ENCODE peak calls at places on chromosomes 7 and 10, in four cellular contexts. L is IMR-90, C is H9, F is H1. J is an unnamed sample.

GRCh38 chr10:61398730-61399129 is 54.5 kb downstream of the TMEM26 start:
- DNase-seq in L (peak; percentile 12), C (no peak), F (no peak), J (no peak)

GRCh38 chr10:79155301-79156081 is 86.7 kb downstream of the ZMIZ1 start:
- DNase-seq in L (peak; percentile 60), C (no peak), F (no peak), J (peak; percentile 56)

GRCh38 chr10:133006202-133006601 is 63.8 kb upstream of the CFAP46 start:
- DNase-seq in L (no peak), C (no peak), F (no peak), J (no peak)

GRCh38 chr10:6701289-6701688 is 121.2 kb upstream of the PRKCQ start:
- DNase-seq in L (no peak), C (peak; percentile 52), F (no peak), J (peak; percentile 32)

GRCh38 chr10:132062641-132063390 is 2.9 kb upstream of the JAKMIP3 start:
- DNase-seq in L (no peak), C (no peak), F (no peak), J (no peak)

GRCh38 chr7:68425377-68425776 is 1172.9 kb upstream of the AUTS2 start:
- DNase-seq in L (no peak), C (no peak), F (no peak), J (no peak)

GRCh38 chr10:29397221-29397620 is 108.4 kb downstream of the LYZL1 start:
- DNase-seq in L (no peak), C (no peak), F (no peak), J (no peak)

GRCh38 chr10:10699427-10699826 is 318.2 kb upstream of the CELF2 start:
- DNase-seq in L (no peak), C (no peak), F (no peak), J (peak; percentile 27)

GRCh38 chr10:132798876-132799275 is 12.9 kb upstream of the NKX6-2 start:
- DNase-seq in L (no peak), C (no peak), F (no peak), J (no peak)

GRCh38 chr7:18499407-18500197 is 4.1 kb downstream of the HDAC9 start:
- DNase-seq in L (no peak), C (no peak), F (no peak), J (no peak)

GRCh38 chr10:88216976-88217375 is 353.6 kb downstream of the PTEN start:
- DNase-seq in L (no peak), C (no peak), F (no peak), J (peak; percentile 57)

GRCh38 chr7:157560258-157560654 is 223.5 kb downstream of the DNAJB6 start:
- DNase-seq in L (no peak), C (no peak), F (no peak), J (no peak)

GRCh38 chr10:70233109-70233938 is at the start of gene PPA1:
- DNase-seq in L (peak; percentile 91), C (peak; percentile 98), F (peak; percentile 93), J (peak; percentile 98)
- H2BK120ac ChIP-seq in L (peak within 1 kb of the TSS; percentile 92), C (no peak within 1 kb of the TSS), F (no peak within 1 kb of the TSS), J (no peak within 1 kb of the TSS)

GRCh38 chr10:57222129-57222528 is 861.1 kb upstream of the ZWINT start:
- DNase-seq in L (no peak), C (no peak), F (no peak), J (no peak)
- H3K56ac ChIP-seq in L (no peak overlapping the region), C (peak overlapping the region; percentile 80), F (peak overlapping the region; percentile 40), J (no peak overlapping the region)

GRCh38 chr7:29923231-29923630 is 66.4 kb downstream of the SCRN1 start:
- DNase-seq in L (no peak), C (no peak), F (no peak), J (no peak)
- H2BK120ac ChIP-seq in L (no peak overlapping the region), C (no peak overlapping the region), F (no peak overlapping the region), J (no peak overlapping the region)

DNA sequence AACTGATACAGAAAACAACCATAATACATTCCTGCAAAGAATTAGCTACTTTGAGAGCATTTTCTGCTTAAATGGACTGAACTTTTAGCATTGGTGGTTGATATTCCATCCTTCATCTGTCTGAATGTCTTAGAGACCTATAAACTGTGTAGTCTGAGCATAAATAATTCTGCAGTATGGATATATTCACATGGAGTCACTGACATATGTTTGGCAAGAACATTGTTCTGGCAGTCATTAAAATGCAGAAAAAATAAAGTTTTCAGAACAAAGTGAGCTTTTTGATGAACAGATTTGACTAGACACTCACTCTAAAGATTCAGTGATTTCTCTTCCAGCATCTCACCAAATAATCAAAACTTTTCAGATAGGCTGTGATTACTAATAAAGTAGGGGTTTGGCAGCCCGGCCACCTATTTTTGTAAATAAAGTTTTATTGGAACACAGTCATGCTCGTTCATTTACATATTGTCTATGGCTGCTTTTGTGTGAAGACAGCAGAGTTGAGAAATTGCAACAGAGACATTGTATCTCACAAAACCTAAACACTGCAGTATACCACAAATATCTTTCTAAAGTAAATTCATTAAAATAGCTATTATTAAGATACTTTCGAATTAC is 44.1 kb upstream of the RAPGEF5 start:
- DNase-seq in L (no peak), C (no peak), F (no peak), J (no peak)
- H3K56ac ChIP-seq in L (no peak overlapping the region), C (no peak overlapping the region), F (no peak overlapping the region), J (no peak overlapping the region)

DNA sequence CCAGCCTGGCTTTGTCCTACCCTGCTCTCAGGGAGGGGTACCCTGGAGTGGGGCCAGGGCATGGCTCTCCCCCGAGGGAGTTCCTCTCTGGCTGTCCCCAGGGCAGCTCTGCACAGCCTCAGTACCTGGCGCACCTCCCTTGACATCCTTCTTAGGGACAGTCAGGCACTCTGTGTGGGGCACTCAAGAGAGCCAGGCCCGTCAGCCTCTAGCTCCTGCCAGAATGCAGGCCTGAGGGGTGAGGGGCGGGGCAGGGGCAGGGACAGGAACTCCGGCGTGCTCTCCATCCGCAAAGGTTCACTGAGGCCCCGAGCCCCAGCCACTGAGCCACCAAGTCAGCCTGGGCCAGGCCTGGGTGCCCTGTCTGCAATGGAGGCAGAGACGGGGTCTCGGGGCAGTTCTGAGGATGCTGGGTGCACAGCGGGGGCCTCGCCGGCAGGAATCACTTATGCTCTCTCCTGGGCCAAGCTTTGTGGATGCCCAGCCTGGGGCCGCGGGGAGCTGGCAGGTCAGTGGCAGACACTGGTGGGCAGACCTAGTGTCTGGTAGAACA is 10.1 kb downstream of the LIMK1 start:
- DNase-seq in L (no peak), C (peak; percentile 59), F (no peak), J (peak; percentile 37)
- H2BK120ac ChIP-seq in L (peak overlapping the region; percentile 98), C (no peak overlapping the region), F (no peak overlapping the region), J (peak overlapping the region; percentile 18)

J was measured in mesendoderm.